ENCODE peak calls at places on chromosomes 7 and 10, in eight cellular contexts. One of them, this sample, is unnamed. For H3K36me3, the result is how much of the 10 kb centered on the place peaks cover.

GRCh38 chr10:86599729-86600128 is 54.6 kb upstream of the OPN4 start:
- DNase-seq in body of pancreas: no peak
- DNase-seq in brain microvascular endothelial cell: no peak
- DNase-seq in stomach: peak
- DNase-seq in suprapubic skin: no peak
- DNase-seq in PC-9: peak
- DNase-seq in esophagus muscularis mucosa: no peak
- DNase-seq in H1: peak
- DNase-seq in this sample: peak

GRCh38 chr7:46934198-46934825 is 647.6 kb downstream of the TNS3 start:
- DNase-seq in body of pancreas: no peak
- DNase-seq in brain microvascular endothelial cell: peak
- DNase-seq in stomach: no peak
- DNase-seq in suprapubic skin: no peak
- DNase-seq in PC-9: no peak
- DNase-seq in esophagus muscularis mucosa: no peak
- DNase-seq in H1: no peak
- DNase-seq in this sample: peak

GRCh38 chr7:149459540-149460433 is 1.1 kb downstream of the ZNF777 start:
- DNase-seq in body of pancreas: no peak
- DNase-seq in brain microvascular endothelial cell: no peak
- DNase-seq in stomach: no peak
- DNase-seq in suprapubic skin: no peak
- DNase-seq in PC-9: peak
- DNase-seq in esophagus muscularis mucosa: peak
- DNase-seq in H1: peak
- DNase-seq in this sample: no peak

GRCh38 chr10:4407783-4408182 is 418.2 kb upstream of the AKR1E2 start:
- DNase-seq in body of pancreas: no peak
- DNase-seq in brain microvascular endothelial cell: no peak
- DNase-seq in stomach: no peak
- DNase-seq in suprapubic skin: no peak
- DNase-seq in PC-9: no peak
- DNase-seq in esophagus muscularis mucosa: no peak
- DNase-seq in H1: no peak
- DNase-seq in this sample: peak

GRCh38 chr10:119296703-119297102 is 89.3 kb downstream of the GRK5 start:
- DNase-seq in body of pancreas: peak
- DNase-seq in brain microvascular endothelial cell: no peak
- DNase-seq in stomach: peak
- DNase-seq in suprapubic skin: no peak
- DNase-seq in PC-9: no peak
- DNase-seq in esophagus muscularis mucosa: no peak
- DNase-seq in H1: no peak
- DNase-seq in this sample: no peak

GRCh38 chr7:3217166-3217565 is 83.9 kb upstream of the SDK1 start:
- DNase-seq in body of pancreas: peak
- DNase-seq in brain microvascular endothelial cell: peak
- DNase-seq in stomach: peak
- DNase-seq in suprapubic skin: no peak
- DNase-seq in PC-9: peak
- DNase-seq in esophagus muscularis mucosa: peak
- DNase-seq in H1: no peak
- DNase-seq in this sample: peak

GRCh38 chr10:97025613-97026242 is 160.0 kb downstream of the SLIT1 start:
- DNase-seq in body of pancreas: peak
- DNase-seq in brain microvascular endothelial cell: peak
- DNase-seq in stomach: peak
- DNase-seq in suprapubic skin: no peak
- DNase-seq in PC-9: no peak
- DNase-seq in esophagus muscularis mucosa: no peak
- DNase-seq in H1: peak
- DNase-seq in this sample: peak

GRCh38 chr10:113752553-113752952 is 1.1 kb downstream of the PLEKHS1 start:
- DNase-seq in body of pancreas: no peak
- DNase-seq in brain microvascular endothelial cell: no peak
- DNase-seq in stomach: no peak
- DNase-seq in suprapubic skin: no peak
- DNase-seq in PC-9: peak
- DNase-seq in esophagus muscularis mucosa: no peak
- DNase-seq in H1: no peak
- DNase-seq in this sample: no peak

GRCh38 chr7:108226723-108227359 is 96.7 kb upstream of the LAMB4 start:
- DNase-seq in body of pancreas: no peak
- DNase-seq in brain microvascular endothelial cell: no peak
- DNase-seq in stomach: no peak
- DNase-seq in suprapubic skin: no peak
- DNase-seq in PC-9: no peak
- DNase-seq in esophagus muscularis mucosa: no peak
- DNase-seq in H1: no peak
- DNase-seq in this sample: no peak

GRCh38 chr7:155986497-155987160 is 174.4 kb upstream of the SHH start:
- DNase-seq in body of pancreas: no peak
- DNase-seq in brain microvascular endothelial cell: no peak
- DNase-seq in stomach: no peak
- DNase-seq in suprapubic skin: peak
- DNase-seq in PC-9: no peak
- DNase-seq in esophagus muscularis mucosa: no peak
- DNase-seq in H1: peak
- DNase-seq in this sample: no peak

GRCh38 chr10:119337796-119338432 is 130.5 kb downstream of the GRK5 start:
- DNase-seq in body of pancreas: no peak
- DNase-seq in brain microvascular endothelial cell: peak
- DNase-seq in stomach: no peak
- DNase-seq in suprapubic skin: no peak
- DNase-seq in PC-9: no peak
- DNase-seq in esophagus muscularis mucosa: no peak
- DNase-seq in H1: no peak
- DNase-seq in this sample: no peak

GRCh38 chr7:77679608-77680007 is 16.7 kb upstream of the RSBN1L start:
- DNase-seq in body of pancreas: no peak
- DNase-seq in brain microvascular endothelial cell: no peak
- DNase-seq in stomach: no peak
- DNase-seq in suprapubic skin: no peak
- DNase-seq in PC-9: no peak
- DNase-seq in esophagus muscularis mucosa: no peak
- DNase-seq in H1: no peak
- DNase-seq in this sample: peak

GRCh38 chr7:127702938-127703337 is 50.9 kb downstream of the SND1 start:
- DNase-seq in body of pancreas: no peak
- DNase-seq in brain microvascular endothelial cell: no peak
- DNase-seq in stomach: no peak
- DNase-seq in suprapubic skin: no peak
- DNase-seq in PC-9: no peak
- DNase-seq in esophagus muscularis mucosa: no peak
- DNase-seq in H1: no peak
- DNase-seq in this sample: no peak

GRCh38 chr7:127706766-127707165 is 54.8 kb downstream of the SND1 start:
- DNase-seq in body of pancreas: no peak
- DNase-seq in brain microvascular endothelial cell: no peak
- DNase-seq in stomach: no peak
- DNase-seq in suprapubic skin: no peak
- DNase-seq in PC-9: no peak
- DNase-seq in esophagus muscularis mucosa: no peak
- DNase-seq in H1: no peak
- DNase-seq in this sample: no peak

GRCh38 chr7:127708201-127708600 is 56.2 kb downstream of the SND1 start:
- DNase-seq in body of pancreas: no peak
- DNase-seq in brain microvascular endothelial cell: no peak
- DNase-seq in stomach: no peak
- DNase-seq in suprapubic skin: no peak
- DNase-seq in PC-9: no peak
- DNase-seq in esophagus muscularis mucosa: no peak
- DNase-seq in H1: no peak
- DNase-seq in this sample: no peak

GRCh38 chr7:127704211-127704610 is 52.2 kb downstream of the SND1 start:
- DNase-seq in body of pancreas: no peak
- DNase-seq in brain microvascular endothelial cell: no peak
- DNase-seq in stomach: no peak
- DNase-seq in suprapubic skin: no peak
- DNase-seq in PC-9: no peak
- DNase-seq in esophagus muscularis mucosa: no peak
- DNase-seq in H1: no peak
- DNase-seq in this sample: no peak

DNA sequence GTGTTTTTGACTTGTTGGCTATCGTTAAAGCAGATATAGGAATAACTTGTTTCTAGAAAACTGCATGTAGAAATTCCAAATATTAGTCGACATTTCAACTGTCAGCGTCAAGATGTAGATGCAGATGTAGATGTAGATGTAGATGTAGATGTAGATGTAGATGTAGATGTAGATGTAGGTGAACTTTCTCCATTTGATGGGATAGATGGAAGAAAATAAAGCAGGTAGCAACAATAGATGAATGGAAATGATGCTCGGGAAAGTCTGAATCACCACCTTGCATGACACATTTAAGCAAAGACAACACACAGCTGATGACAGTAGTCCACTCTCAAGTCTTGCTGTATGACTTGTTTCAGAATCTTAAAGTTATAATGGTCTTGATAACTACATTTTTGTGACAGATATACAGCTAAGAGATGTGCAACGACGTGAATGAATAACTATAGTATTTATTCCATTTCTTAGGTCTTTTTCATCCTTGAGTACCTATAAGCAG is 53.5 kb downstream of the SND1 start:
- DNase-seq in body of pancreas: no peak
- DNase-seq in brain microvascular endothelial cell: no peak
- DNase-seq in stomach: no peak
- DNase-seq in suprapubic skin: no peak
- DNase-seq in PC-9: no peak
- DNase-seq in esophagus muscularis mucosa: no peak
- DNase-seq in H1: no peak
- DNase-seq in this sample: peak
- H3K36me3 ChIP-seq in body of pancreas: under half
- H3K36me3 ChIP-seq in brain microvascular endothelial cell: half or more
- H3K36me3 ChIP-seq in stomach: under half
- H3K36me3 ChIP-seq in suprapubic skin: half or more
- H3K36me3 ChIP-seq in PC-9: under half
- H3K36me3 ChIP-seq in esophagus muscularis mucosa: half or more
- H3K36me3 ChIP-seq in H1: half or more
- H3K36me3 ChIP-seq in this sample: under half

GRCh38 chr7:95931460-95932232 is 159.3 kb downstream of the DYNC1I1 start:
- DNase-seq in body of pancreas: no peak
- DNase-seq in brain microvascular endothelial cell: no peak
- DNase-seq in stomach: no peak
- DNase-seq in suprapubic skin: no peak
- DNase-seq in PC-9: no peak
- DNase-seq in esophagus muscularis mucosa: no peak
- DNase-seq in H1: no peak
- DNase-seq in this sample: no peak

GRCh38 chr7:95927781-95928180 is 155.4 kb downstream of the DYNC1I1 start:
- DNase-seq in body of pancreas: no peak
- DNase-seq in brain microvascular endothelial cell: no peak
- DNase-seq in stomach: peak
- DNase-seq in suprapubic skin: no peak
- DNase-seq in PC-9: no peak
- DNase-seq in esophagus muscularis mucosa: no peak
- DNase-seq in H1: no peak
- DNase-seq in this sample: no peak

GRCh38 chr7:95929710-95930295 is 157.4 kb downstream of the DYNC1I1 start:
- DNase-seq in body of pancreas: no peak
- DNase-seq in brain microvascular endothelial cell: no peak
- DNase-seq in stomach: no peak
- DNase-seq in suprapubic skin: no peak
- DNase-seq in PC-9: no peak
- DNase-seq in esophagus muscularis mucosa: no peak
- DNase-seq in H1: no peak
- DNase-seq in this sample: no peak

GRCh38 chr7:95933618-95934017 is 161.3 kb downstream of the DYNC1I1 start:
- DNase-seq in body of pancreas: no peak
- DNase-seq in brain microvascular endothelial cell: no peak
- DNase-seq in stomach: no peak
- DNase-seq in suprapubic skin: no peak
- DNase-seq in PC-9: no peak
- DNase-seq in esophagus muscularis mucosa: no peak
- DNase-seq in H1: no peak
- DNase-seq in this sample: no peak
- H3K4me3 ChIP-seq in body of pancreas: no peak
- H3K4me3 ChIP-seq in brain microvascular endothelial cell: no peak
- H3K4me3 ChIP-seq in stomach: no peak
- H3K4me3 ChIP-seq in suprapubic skin: no peak
- H3K4me3 ChIP-seq in PC-9: no peak
- H3K4me3 ChIP-seq in esophagus muscularis mucosa: no peak
- H3K4me3 ChIP-seq in H1: no peak
- H3K4me3 ChIP-seq in this sample: no peak

DNA sequence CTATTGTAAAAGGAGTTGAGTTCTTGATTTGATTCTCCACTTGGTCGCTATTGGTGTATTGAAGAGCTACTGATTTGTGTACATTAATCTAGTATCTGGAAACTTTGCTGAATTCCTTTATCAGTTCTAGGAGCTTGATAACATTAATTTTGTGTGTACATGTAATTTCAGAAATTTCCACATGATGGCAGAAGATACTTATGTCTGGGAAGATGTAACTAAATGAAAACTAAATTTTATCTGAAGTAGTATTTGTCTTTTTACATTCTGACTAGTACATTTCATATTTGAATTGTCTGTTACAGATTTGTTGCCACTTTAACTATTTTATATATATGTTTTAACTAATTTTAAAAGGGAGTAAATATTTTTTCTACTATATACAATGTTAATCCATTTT is 27.6 kb downstream of the SDHAF3 start:
- DNase-seq in body of pancreas: no peak
- DNase-seq in brain microvascular endothelial cell: no peak
- DNase-seq in stomach: no peak
- DNase-seq in suprapubic skin: no peak
- DNase-seq in PC-9: no peak
- DNase-seq in esophagus muscularis mucosa: no peak
- DNase-seq in H1: no peak
- DNase-seq in this sample: peak
- TF ChIP-seq CTCF in body of pancreas: peak
- TF ChIP-seq CTCF in brain microvascular endothelial cell: no peak
- TF ChIP-seq CTCF in stomach: peak
- TF ChIP-seq CTCF in suprapubic skin: no peak
- TF ChIP-seq CTCF in PC-9: peak
- TF ChIP-seq CTCF in esophagus muscularis mucosa: peak
- TF ChIP-seq CTCF in H1: peak
- TF ChIP-seq CTCF in this sample: no peak

DNA sequence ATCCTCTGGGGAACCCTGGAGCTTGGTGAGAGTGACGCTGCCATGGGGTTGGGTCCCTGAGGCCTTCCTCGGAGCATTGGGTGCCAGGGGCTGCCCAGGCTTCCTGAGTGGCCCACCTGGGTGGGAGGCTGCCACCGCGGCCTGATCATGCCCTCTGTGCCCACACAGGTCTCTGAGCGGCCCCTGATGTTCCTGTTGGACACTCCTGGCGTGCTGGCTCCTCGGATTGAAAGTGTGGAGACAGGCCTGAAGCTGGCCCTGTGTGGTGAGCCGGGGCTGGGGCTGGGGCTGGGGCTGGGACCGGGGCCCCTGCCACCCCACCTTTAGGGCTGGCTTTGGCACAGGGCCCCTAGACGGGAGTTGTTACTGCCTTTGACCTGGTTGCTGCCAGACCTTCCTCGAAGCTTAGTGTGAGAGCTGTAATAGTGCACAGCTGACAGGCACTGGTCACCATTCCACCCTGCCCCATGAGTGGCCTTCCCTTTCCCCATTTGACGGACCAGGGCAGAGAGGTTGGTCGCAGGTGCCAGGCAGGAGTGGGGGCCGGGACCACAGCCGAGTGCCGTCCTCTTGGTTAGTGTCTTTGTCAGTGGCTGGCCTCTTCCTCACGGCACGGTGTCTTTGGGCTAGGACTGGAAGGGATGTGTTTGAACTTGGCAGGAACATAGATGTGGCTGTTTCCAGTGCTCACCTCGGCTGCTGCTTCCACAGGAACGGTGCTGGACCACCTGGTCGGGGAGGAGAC is 8.2 kb downstream of the MTG1 start:
- DNase-seq in body of pancreas: no peak
- DNase-seq in brain microvascular endothelial cell: no peak
- DNase-seq in stomach: peak
- DNase-seq in suprapubic skin: peak
- DNase-seq in PC-9: no peak
- DNase-seq in esophagus muscularis mucosa: no peak
- DNase-seq in H1: peak
- DNase-seq in this sample: no peak
- H3K36me3 ChIP-seq in body of pancreas: under half
- H3K36me3 ChIP-seq in brain microvascular endothelial cell: half or more
- H3K36me3 ChIP-seq in stomach: under half
- H3K36me3 ChIP-seq in suprapubic skin: half or more
- H3K36me3 ChIP-seq in PC-9: under half
- H3K36me3 ChIP-seq in esophagus muscularis mucosa: half or more
- H3K36me3 ChIP-seq in H1: half or more
- H3K36me3 ChIP-seq in this sample: under half